ENCODE peak calls at places on chromosomes 2 and 18, in four cellular contexts. W is suprapubic skin, L is neuronal stem cell, T is A673. V is an unnamed sample.

GRCh38 chr2:160073284-160073888 is 11.0 kb upstream of the PLA2R1 start:
- DNase-seq in W (no peak), L (no peak), T (no peak), V (no peak)

GRCh38 chr18:26574958-26575864 is 26.9 kb upstream of the KCTD1 start:
- DNase-seq in W (no peak), L (peak; percentile 37), T (peak; percentile 22), V (peak; percentile 60)

GRCh38 chr2:113111823-113112287 is 15.5 kb upstream of the IL1RN start:
- DNase-seq in W (no peak), L (no peak), T (no peak), V (no peak)

GRCh38 chr18:44548291-44549221 is 132.1 kb upstream of the SETBP1 start:
- DNase-seq in W (no peak), L (no peak), T (peak; percentile 77), V (no peak)

GRCh38 chr2:95049088-95049955 is 23.8 kb downstream of the MAL start:
- DNase-seq in W (no peak), L (no peak), T (no peak), V (no peak)

GRCh38 chr2:102122115-102122514 is 20.4 kb upstream of the IL1R1 start:
- DNase-seq in W (no peak), L (no peak), T (no peak), V (no peak)

GRCh38 chr2:95344656-95345055 is 47.5 kb downstream of the KCNIP3 start:
- DNase-seq in W (peak; percentile 29), L (no peak), T (no peak), V (no peak)

GRCh38 chr2:117536139-117536538 is 278.4 kb upstream of the DDX18 start:
- DNase-seq in W (no peak), L (no peak), T (peak; percentile 17), V (peak; percentile 14)

GRCh38 chr2:137999273-137999672 is 35.0 kb downstream of the HNMT start:
- DNase-seq in W (no peak), L (no peak), T (no peak), V (no peak)

GRCh38 chr2:118048396-118048795 is 34.5 kb upstream of the CCDC93 start:
- DNase-seq in W (no peak), L (no peak), T (no peak), V (no peak)

DNA sequence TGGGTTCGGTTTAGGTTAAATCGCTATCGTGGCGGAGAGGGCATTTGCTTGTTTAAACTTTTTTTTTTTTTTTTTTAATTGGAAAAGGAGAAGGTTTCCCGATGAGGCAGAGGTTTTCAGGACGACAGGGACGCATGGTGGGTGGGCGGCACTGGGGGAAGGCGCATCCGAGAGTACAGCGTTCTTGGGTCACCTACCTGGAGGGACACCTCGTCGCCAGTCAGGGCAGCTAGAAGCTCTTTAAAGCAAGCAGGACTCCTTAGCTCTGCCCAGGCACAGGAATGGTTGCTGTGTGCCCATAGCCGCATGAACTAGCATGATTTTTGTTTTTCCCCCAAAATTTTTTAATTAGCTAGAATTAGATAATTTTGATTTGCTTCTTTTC is 444 bp downstream of the LDLRAD4 start:
- DNase-seq in W (no peak), L (no peak), T (no peak), V (no peak)
- H3K27ac ChIP-seq in W (peak overlapping the region; percentile 81), L (no peak overlapping the region), T (no peak overlapping the region), V (peak overlapping the region; percentile 85)

DNA sequence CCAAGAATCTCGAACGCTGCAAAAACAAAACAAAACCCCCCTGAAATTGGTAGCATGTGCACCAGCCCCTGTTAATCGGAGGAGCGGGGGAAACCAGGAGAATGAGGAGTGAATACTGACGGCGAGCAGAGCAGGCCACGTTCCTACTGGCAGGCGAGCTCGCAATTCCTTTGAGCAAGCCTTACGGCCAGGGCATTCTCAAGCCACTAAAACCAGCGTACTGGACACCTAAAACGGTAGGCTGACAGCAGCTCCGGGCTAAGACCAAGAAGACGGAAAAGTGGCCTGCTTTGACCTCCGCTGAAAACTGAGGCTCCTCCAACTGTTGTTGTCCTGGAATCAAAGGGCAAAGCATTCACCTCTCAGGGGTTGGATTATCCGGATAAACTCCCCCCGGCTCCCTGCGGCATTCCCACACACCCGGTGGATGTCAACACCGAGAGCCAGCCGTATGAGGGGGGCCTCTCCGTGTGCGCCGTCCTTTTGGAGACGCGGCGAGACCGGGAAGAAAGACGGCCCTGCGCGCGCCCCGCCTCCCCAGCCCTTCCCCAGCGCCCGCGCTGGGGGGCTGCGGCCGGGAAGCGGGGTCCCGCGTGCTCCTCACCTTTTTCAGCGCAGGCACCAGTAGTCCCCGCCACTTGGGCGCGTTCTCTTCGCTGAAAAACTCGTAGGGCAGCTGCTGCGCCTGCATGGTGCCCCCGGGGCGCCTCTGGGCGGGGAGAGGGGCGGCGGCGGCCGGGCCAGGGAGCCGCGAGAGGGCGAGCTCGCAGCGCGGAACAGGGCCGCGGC is 925 bp downstream of the SOS1 start:
- DNase-seq in W (no peak), L (peak; percentile 54), T (peak; percentile 57), V (peak; percentile 67)
- H3K27ac ChIP-seq in W (peak overlapping the region; percentile 96), L (peak overlapping the region; percentile 88), T (peak overlapping the region; percentile 76), V (peak overlapping the region; percentile 9)

GRCh38 chr2:175080479-175080878 is 75.3 kb upstream of the CHN1 start:
- DNase-seq in W (no peak), L (no peak), T (peak; percentile 57), V (no peak)
- H3K27ac ChIP-seq in W (no peak overlapping the region), L (no peak overlapping the region), T (no peak overlapping the region), V (no peak overlapping the region)

GRCh38 chr2:43186321-43186678 is 40.1 kb downstream of the ZFP36L2 start:
- DNase-seq in W (no peak), L (no peak), T (no peak), V (no peak)

GRCh38 chr2:43188561-43189386 is 37.6 kb downstream of the ZFP36L2 start:
- DNase-seq in W (no peak), L (no peak), T (no peak), V (no peak)

GRCh38 chr2:43185146-43185545 is 41.3 kb downstream of the ZFP36L2 start:
- DNase-seq in W (no peak), L (no peak), T (no peak), V (no peak)

GRCh38 chr2:43184339-43184895 is 42.0 kb downstream of the ZFP36L2 start:
- DNase-seq in W (no peak), L (no peak), T (no peak), V (no peak)

GRCh38 chr2:43186679-43187374 is 39.6 kb downstream of the ZFP36L2 start:
- DNase-seq in W (no peak), L (no peak), T (no peak), V (no peak)
- H3K27ac ChIP-seq in W (no peak overlapping the region), L (no peak overlapping the region), T (no peak overlapping the region), V (no peak overlapping the region)

GRCh38 chr2:201234167-201235139 is 25.9 kb upstream of the CASP8 start:
- DNase-seq in W (no peak), L (no peak), T (no peak), V (no peak)
- H3K27ac ChIP-seq in W (no peak overlapping the region), L (no peak overlapping the region), T (no peak overlapping the region), V (no peak overlapping the region)

GRCh38 chr18:34661464-34662087 is 48.5 kb upstream of the DTNA start:
- DNase-seq in W (no peak), L (peak; percentile 61), T (peak; percentile 72), V (no peak)
- H3K27ac ChIP-seq in W (no peak overlapping the region), L (no peak overlapping the region), T (no peak overlapping the region), V (no peak overlapping the region)

DNA sequence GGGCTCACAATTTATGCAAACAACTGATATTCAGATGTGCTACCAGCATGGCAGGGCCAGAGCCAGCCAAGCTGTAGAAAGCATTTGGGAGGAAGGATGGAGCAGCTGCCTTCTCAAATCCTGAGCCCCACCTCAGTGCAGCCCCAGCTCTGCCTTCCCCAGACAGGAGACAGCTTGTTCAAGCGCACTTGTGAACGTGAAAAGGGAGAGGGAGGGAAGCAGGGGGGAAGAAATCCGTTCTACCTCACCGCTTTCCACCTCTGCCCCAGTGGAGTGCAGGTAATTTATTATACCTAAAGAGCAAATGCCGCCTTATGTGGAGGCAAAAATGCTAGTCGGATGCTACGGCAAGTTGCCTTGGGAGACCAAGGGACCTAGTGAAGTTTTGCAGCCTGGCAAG is 66.0 kb upstream of the SLC14A2 start:
- DNase-seq in W (no peak), L (no peak), T (no peak), V (no peak)
- H3K27ac ChIP-seq in W (no peak overlapping the region), L (no peak overlapping the region), T (no peak overlapping the region), V (no peak overlapping the region)

V was measured in adrenal gland.